ENCODE peak calls at places on chromosomes 1 and 21, in four cellular contexts. P, U, O and J are unnamed samples. For H3K9me3, the result is how much of the 10 kb centered on the place peaks cover.

GRCh38 chr1:23169727-23170335 is 1.2 kb upstream of the LUZP1 start:
- DNase-seq in P (no peak), U (peak), O (peak), J (no peak)

GRCh38 chr1:221718391-221719277 is 23.3 kb downstream of the DUSP10 start:
- DNase-seq in P (peak), U (no peak), O (no peak), J (no peak)

GRCh38 chr21:15654171-15654570 is 75.6 kb upstream of the USP25 start:
- DNase-seq in P (no peak), U (no peak), O (peak), J (no peak)

GRCh38 chr1:1200876-1201810 is 5.2 kb downstream of the TNFRSF18 start:
- DNase-seq in P (peak), U (peak), O (peak), J (no peak)

GRCh38 chr1:155962599-155963211 is 15.6 kb downstream of the ARHGEF2 start:
- DNase-seq in P (no peak), U (no peak), O (no peak), J (no peak)

GRCh38 chr1:53086504-53087070 is 24.6 kb downstream of the PODN start:
- DNase-seq in P (no peak), U (no peak), O (no peak), J (no peak)

GRCh38 chr1:67766117-67766978 is 66.9 kb downstream of the GNG12 start:
- DNase-seq in P (peak), U (peak), O (peak), J (peak)

GRCh38 chr1:203354246-203354645 is 3.3 kb upstream of the FMOD start:
- DNase-seq in P (no peak), U (no peak), O (no peak), J (no peak)

DNA sequence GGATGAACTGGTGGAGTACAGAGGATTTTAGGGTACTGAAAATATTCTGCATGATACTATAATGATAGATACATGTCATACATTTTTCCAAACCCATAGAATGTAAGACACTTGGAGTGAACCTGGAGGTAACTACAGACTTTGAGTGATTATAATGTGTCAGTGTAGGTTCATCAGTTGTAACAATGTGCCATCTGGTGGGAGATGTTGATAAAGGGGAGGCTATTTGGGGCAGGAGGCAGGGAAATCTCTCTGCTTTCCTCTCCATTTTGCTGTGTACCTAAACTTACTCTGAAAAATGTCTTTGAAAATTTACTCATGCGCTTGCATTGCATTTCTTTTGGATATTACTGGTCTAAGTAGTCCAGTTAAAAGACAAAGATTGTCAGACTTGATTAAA is 35.2 kb downstream of the PTBP2 start:
- DNase-seq in P (no peak), U (no peak), O (no peak), J (no peak)
- H3K9me3 ChIP-seq in P (under half), U (under half), O (under half), J (under half)

DNA sequence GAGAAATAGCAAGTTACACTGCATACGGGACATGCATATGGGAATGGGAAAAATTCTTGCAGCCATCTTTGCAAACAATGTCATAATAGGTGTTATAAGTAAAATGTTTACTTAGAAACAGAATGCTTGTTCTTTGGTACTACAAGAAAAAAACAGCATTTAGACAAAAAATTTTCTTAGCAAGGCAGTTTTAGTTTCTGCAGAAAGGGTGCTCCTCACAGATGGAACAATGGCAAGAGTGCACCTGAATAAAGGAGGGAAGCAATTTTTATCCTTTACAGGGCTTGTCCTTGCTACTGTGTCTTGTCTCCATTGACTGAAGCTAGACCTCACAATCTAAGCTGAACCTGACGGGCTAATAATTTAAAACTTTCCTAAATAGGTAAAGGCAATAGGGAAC is 79.2 kb upstream of the DESI2 start:
- DNase-seq in P (no peak), U (no peak), O (no peak), J (peak)
- H3K9me3 ChIP-seq in P (under half), U (under half), O (under half), J (under half)

GRCh38 chr21:44739316-44739715 is 27.9 kb upstream of the TSPEAR start:
- DNase-seq in P (no peak), U (no peak), O (no peak), J (no peak)
- H3K9me3 ChIP-seq in P (under half), U (under half), O (under half), J (under half)

GRCh38 chr1:152725261-152725660 is 17.3 kb downstream of the LCE4A start:
- DNase-seq in P (no peak), U (no peak), O (no peak), J (no peak)

DNA sequence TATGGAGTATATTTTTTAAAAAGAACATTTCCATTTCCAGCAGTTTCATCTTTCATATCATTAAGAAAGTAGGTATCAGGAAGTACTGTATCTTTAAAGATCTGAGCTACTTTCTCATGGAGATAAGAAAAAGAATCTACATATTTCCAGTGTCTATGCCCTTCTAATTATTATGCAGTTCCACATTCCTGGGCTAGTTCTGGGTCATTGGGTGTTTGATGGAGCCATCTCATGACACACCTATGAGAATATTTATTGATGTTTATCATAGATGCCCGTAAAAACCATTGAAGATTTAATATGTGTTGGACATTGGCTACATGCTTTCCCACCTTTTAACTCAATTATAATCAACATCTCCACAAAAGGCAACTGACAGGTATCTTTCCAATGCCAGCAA is 21.0 kb downstream of the LCE4A start:
- DNase-seq in P (no peak), U (no peak), O (no peak), J (no peak)
- H3K9me3 ChIP-seq in P (under half), U (under half), O (under half), J (under half)

GRCh38 chr1:2962946-2963345 is 58.3 kb upstream of the ACTRT2 start:
- DNase-seq in P (no peak), U (no peak), O (no peak), J (no peak)

GRCh38 chr1:2962541-2962940 is 58.7 kb upstream of the ACTRT2 start:
- DNase-seq in P (no peak), U (no peak), O (no peak), J (no peak)

GRCh38 chr1:2962061-2962460 is 59.2 kb upstream of the ACTRT2 start:
- DNase-seq in P (no peak), U (no peak), O (no peak), J (no peak)

GRCh38 chr1:2961661-2962060 is 59.6 kb upstream of the ACTRT2 start:
- DNase-seq in P (no peak), U (no peak), O (no peak), J (no peak)

GRCh38 chr1:2961081-2961480 is 60.2 kb upstream of the ACTRT2 start:
- DNase-seq in P (no peak), U (no peak), O (no peak), J (no peak)
- H3K9me3 ChIP-seq in P (under half), U (under half), O (under half), J (under half)

DNA sequence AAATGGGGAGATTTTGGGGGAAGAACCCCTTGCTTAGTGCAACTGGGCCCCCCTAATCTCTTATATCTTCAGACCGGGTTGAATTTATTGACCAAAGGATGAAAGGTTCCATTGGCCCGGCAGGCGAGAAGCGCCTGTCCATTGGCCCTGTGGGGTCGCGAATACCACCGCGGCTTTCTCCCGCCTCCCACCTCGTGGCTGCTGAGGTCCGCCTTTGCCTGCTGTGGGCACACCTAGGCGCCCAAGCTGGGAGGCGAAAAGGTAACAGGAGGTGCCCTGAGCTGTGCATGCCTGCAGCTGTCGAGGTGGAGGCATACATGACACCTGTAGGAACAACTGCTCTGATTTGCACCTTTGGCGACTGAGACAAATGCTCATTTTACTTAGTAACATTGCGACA is 21.1 kb upstream of the FLG2 start:
- DNase-seq in P (no peak), U (no peak), O (no peak), J (no peak)
- H3K9me3 ChIP-seq in P (under half), U (under half), O (under half), J (under half)

GRCh38 chr21:8993943-8994639 is 1527.3 kb upstream of the TPTE start:
- DNase-seq in P (no peak), U (no peak), O (peak), J (peak)
- H3K9me3 ChIP-seq in P (under half), U (under half), O (under half), J (half or more)

GRCh38 chr1:38198099-38198498 is 151.5 kb upstream of the POU3F1 start:
- DNase-seq in P (no peak), U (no peak), O (peak), J (no peak)
- H3K9me3 ChIP-seq in P (under half), U (under half), O (under half), J (under half)

GRCh38 chr21:9758141-9758540 is 763.2 kb upstream of the TPTE start:
- DNase-seq in P (no peak), U (no peak), O (no peak), J (no peak)

GRCh38 chr21:9756677-9757076 is 764.7 kb upstream of the TPTE start:
- DNase-seq in P (no peak), U (no peak), O (no peak), J (no peak)

GRCh38 chr21:9758888-9759287 is 762.5 kb upstream of the TPTE start:
- DNase-seq in P (no peak), U (no peak), O (no peak), J (no peak)

GRCh38 chr21:9753943-9754342 is 767.4 kb upstream of the TPTE start:
- DNase-seq in P (no peak), U (no peak), O (no peak), J (no peak)

DNA sequence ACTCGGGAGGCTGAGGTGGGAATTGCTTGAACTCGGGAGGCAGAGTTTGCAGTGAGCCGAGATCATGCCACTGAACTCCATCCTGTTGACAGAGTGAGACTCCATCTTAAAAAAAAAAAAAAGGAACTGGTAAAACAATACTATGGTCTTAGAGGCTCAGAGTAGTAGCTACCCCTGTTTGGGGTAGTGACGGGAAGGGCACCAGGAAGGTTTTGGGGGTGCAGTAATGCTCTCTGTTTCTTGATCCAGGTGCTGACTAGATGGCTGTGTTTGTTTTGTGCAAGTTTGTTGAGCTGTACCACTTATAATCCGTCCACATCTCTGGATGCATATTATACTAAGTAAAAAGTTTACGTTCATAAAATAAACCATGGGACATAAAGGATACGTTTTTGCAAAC is 765.8 kb upstream of the TPTE start:
- DNase-seq in P (no peak), U (no peak), O (no peak), J (no peak)
- H3K9me3 ChIP-seq in P (under half), U (under half), O (under half), J (half or more)